ENCODE peak calls at places on chromosomes 12 and 14, in five cellular contexts. X, Y, K, N and A are unnamed samples.

GRCh38 chr14:71355324-71356201 is 448.3 kb downstream of the PCNX1 start:
- DNase-seq in X (no peak), Y (no peak), K (peak), N (peak), A (no peak)

GRCh38 chr14:72515779-72516770 is 377.8 kb downstream of the DPF3 start:
- DNase-seq in X (no peak), Y (no peak), K (no peak), N (peak), A (peak)

GRCh38 chr12:34395056-34396005 is 373.0 kb downstream of the ALG10 start:
- DNase-seq in X (no peak), Y (peak), K (no peak), N (no peak), A (no peak)

GRCh38 chr14:105096206-105096875 is 31.1 kb upstream of the GPR132 start:
- DNase-seq in X (no peak), Y (no peak), K (no peak), N (no peak), A (no peak)

GRCh38 chr14:52020866-52021717 is 31.7 kb downstream of the RTRAF start:
- DNase-seq in X (no peak), Y (no peak), K (no peak), N (no peak), A (no peak)

GRCh38 chr12:127143020-127143419 is 1124.0 kb upstream of the TMEM132C start:
- DNase-seq in X (no peak), Y (no peak), K (no peak), N (no peak), A (no peak)

GRCh38 chr14:53550776-53551175 is 397.7 kb upstream of the DDHD1 start:
- DNase-seq in X (no peak), Y (no peak), K (no peak), N (no peak), A (no peak)

GRCh38 chr12:47038270-47038748 is 41.1 kb upstream of the PCED1B start:
- DNase-seq in X (no peak), Y (no peak), K (no peak), N (no peak), A (no peak)

GRCh38 chr12:48978741-48979601 is 849 bp downstream of the WNT1 start:
- DNase-seq in X (no peak), Y (no peak), K (no peak), N (no peak), A (no peak)

GRCh38 chr12:64670856-64671639 is 60.8 kb downstream of the RASSF3 start:
- DNase-seq in X (no peak), Y (peak), K (no peak), N (peak), A (no peak)

GRCh38 chr14:56874375-56874774 is 64.1 kb upstream of the OTX2 start:
- DNase-seq in X (no peak), Y (peak), K (no peak), N (no peak), A (peak)

GRCh38 chr14:56124296-56124695 is 6.1 kb downstream of the PELI2 start:
- DNase-seq in X (no peak), Y (no peak), K (no peak), N (peak), A (no peak)

GRCh38 chr14:96090441-96091148 is 51.4 kb downstream of the C14orf132 start:
- DNase-seq in X (no peak), Y (peak), K (peak), N (peak), A (peak)

GRCh38 chr14:83096092-83096491 is 1562.4 kb upstream of the SEL1L start:
- DNase-seq in X (no peak), Y (no peak), K (no peak), N (no peak), A (no peak)

GRCh38 chr14:50397461-50398196 is 948 bp upstream of the CDKL1 start:
- DNase-seq in X (no peak), Y (peak), K (peak), N (peak), A (no peak)

GRCh38 chr14:93742761-93743160 is 45.5 kb downstream of the PRIMA1 start:
- DNase-seq in X (no peak), Y (no peak), K (no peak), N (no peak), A (no peak)

GRCh38 chr12:69068431-69068830 is 135.5 kb upstream of the CPM start:
- DNase-seq in X (no peak), Y (peak), K (no peak), N (peak), A (no peak)

GRCh38 chr12:84033162-84033561 is 879.4 kb downstream of the SLC6A15 start:
- DNase-seq in X (no peak), Y (no peak), K (no peak), N (no peak), A (no peak)

GRCh38 chr14:94100847-94101246 is 9.7 kb upstream of the IFI27 start:
- DNase-seq in X (no peak), Y (no peak), K (no peak), N (peak), A (no peak)

GRCh38 chr12:107670999-107671643 is 14.5 kb upstream of the PWP1 start:
- DNase-seq in X (no peak), Y (peak), K (no peak), N (no peak), A (peak)

GRCh38 chr12:2265461-2266167 is 212.8 kb downstream of the CACNA1C start:
- DNase-seq in X (no peak), Y (no peak), K (no peak), N (peak), A (no peak)

GRCh38 chr14:72332054-72332453 is 399.8 kb downstream of the RGS6 start:
- DNase-seq in X (no peak), Y (no peak), K (no peak), N (no peak), A (no peak)

GRCh38 chr14:54003064-54003463 is 46.4 kb upstream of the BMP4 start:
- DNase-seq in X (no peak), Y (no peak), K (no peak), N (no peak), A (no peak)

GRCh38 chr12:1795221-1795784 is 25.1 kb upstream of the LRTM2 start:
- DNase-seq in X (no peak), Y (no peak), K (no peak), N (no peak), A (no peak)

GRCh38 chr12:49092086-49092815 is 2.4 kb downstream of the DHH start:
- DNase-seq in X (no peak), Y (no peak), K (no peak), N (no peak), A (peak)

GRCh38 chr12:70637686-70638085 is 457 bp upstream of the PTPRB start:
- DNase-seq in X (no peak), Y (no peak), K (no peak), N (no peak), A (no peak)

GRCh38 chr12:46865311-46865710 is 39.5 kb upstream of the SLC38A4 start:
- DNase-seq in X (no peak), Y (no peak), K (no peak), N (no peak), A (no peak)

GRCh38 chr14:38481939-38482678 is 226.2 kb upstream of the CLEC14A start:
- DNase-seq in X (no peak), Y (no peak), K (no peak), N (peak), A (no peak)

GRCh38 chr12:107618106-107618505 is 67.5 kb upstream of the PWP1 start:
- DNase-seq in X (no peak), Y (no peak), K (no peak), N (no peak), A (no peak)

GRCh38 chr12:71746983-71747611 is 7.6 kb upstream of the RAB21 start:
- DNase-seq in X (no peak), Y (peak), K (peak), N (peak), A (peak)

GRCh38 chr14:82642425-82642824 is 1108.8 kb upstream of the SEL1L start:
- DNase-seq in X (no peak), Y (no peak), K (no peak), N (no peak), A (peak)

GRCh38 chr12:120453977-120454376 is 7.7 kb downstream of the GATC start:
- DNase-seq in X (no peak), Y (no peak), K (no peak), N (peak), A (no peak)
- TF ChIP-seq CTCF in X (peak), Y (peak), K (no peak), N (peak), A (peak)

DNA sequence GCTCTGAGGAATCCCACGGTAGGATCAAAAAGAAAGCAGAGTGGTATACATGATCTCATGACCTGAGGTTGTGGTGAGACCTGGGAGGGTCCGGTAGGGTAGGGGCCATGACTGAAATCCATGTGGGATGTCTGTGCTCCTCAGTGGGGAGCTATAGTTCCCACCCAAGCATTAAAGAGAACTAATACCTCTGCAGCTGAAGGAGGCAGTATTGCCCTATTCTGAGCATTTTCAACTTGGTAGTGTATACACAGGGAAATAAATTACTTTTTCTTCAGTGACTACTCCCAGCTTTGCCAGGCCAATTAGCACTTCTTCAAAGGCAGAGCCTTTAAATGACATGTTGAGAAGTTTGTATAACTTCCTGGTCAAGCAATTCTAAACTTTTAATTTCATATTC is 613.8 kb downstream of the KCNH5 start:
- DNase-seq in X (no peak), Y (no peak), K (no peak), N (no peak), A (no peak)
- TF ChIP-seq CTCF in X (no peak), Y (no peak), K (no peak), N (no peak), A (no peak)

DNA sequence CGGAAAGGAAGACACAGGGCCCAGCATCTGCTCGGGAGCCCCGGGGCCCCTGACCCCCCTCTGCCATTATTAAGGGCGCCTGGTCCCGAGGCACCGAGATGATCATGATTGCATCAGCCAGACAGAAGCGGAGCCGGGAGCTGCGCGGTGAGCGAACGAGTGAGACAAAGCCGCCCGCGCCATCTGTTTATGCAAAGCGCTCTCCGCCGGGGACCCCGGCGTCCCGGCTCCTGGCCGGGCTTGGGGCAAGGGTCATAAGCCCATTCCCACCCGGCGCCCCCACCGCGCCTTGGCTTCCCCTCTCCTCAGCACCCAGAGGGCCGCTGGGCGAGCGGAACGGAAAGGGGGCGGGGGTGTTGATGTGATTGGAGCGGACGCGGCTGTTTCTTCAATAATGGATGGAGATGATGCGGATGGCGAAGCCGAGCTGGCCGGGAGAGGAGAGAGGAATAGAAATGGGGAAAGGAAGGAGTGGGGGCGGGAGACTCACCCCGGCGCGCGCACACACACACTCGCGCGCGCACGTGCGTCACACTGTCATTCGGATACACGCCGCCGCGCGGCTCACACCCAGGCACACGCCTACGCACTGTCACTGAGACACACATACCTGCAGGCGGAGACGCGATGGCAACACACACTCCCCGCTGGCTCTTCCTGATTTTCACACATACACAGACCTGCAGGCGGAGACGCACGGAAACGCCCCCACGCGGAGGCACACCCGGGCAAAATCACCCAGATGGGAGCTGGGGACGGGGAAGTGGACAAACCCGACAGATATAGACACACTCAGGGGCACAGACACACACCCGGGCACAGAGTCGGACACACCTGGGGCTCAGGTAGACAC is 10.7 kb downstream of the STAC3 start:
- DNase-seq in X (no peak), Y (peak), K (no peak), N (peak), A (no peak)
- TF ChIP-seq CTCF in X (no peak), Y (no peak), K (no peak), N (peak), A (no peak)

DNA sequence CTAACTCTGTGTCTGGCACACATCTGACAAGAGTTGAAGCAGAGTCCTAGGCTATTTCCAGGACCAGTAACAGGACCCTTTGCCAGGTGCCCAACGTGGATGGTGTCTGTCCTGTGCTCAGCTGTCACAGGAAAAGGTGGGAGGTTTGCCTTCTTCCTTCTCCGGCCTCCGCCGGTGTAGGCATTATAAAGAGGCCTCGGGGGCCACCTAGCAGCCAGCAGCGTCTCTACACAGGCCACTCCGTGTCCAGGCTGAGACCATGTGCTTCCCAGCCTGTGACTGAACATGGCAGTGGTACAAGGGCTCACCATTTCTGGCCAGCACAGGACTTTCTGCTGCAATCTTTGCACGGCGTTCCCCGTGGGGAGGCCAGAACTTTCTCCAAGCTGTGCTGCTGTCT is 60.7 kb upstream of the GPATCH2L start:
- DNase-seq in X (no peak), Y (no peak), K (peak), N (peak), A (no peak)
- TF ChIP-seq CTCF in X (peak), Y (no peak), K (peak), N (peak), A (no peak)

DNA sequence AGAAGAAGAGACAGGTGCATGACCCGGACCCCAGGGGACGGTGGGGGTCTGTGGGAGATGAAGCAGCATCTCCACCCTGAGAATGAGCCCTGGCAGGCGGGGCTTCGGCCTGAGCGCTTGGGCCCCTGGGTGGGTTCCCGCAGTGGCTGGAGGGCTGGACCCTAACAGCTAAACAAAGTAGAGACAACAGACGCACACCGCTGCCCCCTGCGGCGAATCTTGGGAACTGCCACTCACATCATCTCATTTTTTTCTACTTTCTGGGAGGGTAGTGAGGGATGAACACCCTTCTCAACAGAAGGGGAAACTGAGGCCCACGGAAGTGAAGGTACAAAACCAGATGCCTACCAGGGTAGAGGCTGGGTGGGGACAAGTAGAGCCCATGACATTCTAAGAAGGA is 104.7 kb downstream of the RFLNA start:
- DNase-seq in X (no peak), Y (peak), K (no peak), N (no peak), A (peak)
- TF ChIP-seq CTCF in X (peak), Y (peak), K (peak), N (peak), A (peak)

GRCh38 chr12:89528434-89528833 is 2.6 kb upstream of the POC1B start:
- DNase-seq in X (no peak), Y (no peak), K (no peak), N (no peak), A (no peak)
- TF ChIP-seq CTCF in X (no peak), Y (no peak), K (no peak), N (no peak), A (no peak)

GRCh38 chr14:97584528-97584927 is 787.3 kb downstream of the VRK1 start:
- DNase-seq in X (no peak), Y (no peak), K (no peak), N (no peak), A (no peak)
- TF ChIP-seq CTCF in X (no peak), Y (no peak), K (no peak), N (no peak), A (no peak)